ENCODE peak calls at places on chromosomes 11 and 22, in six cellular contexts. U is stomach, M is coronary artery, F is adrenal gland, T is mesenchymal stem cell, V is A549. D is an unnamed sample.

GRCh38 chr22:31126128-31126868 is 3.5 kb downstream of the INPP5J start:
- DNase-seq in F (no peak), M (no peak), U (no peak), T (no peak), V (no peak), D (no peak)

GRCh38 chr11:73308003-73308962 is at the start of gene ARHGEF17:
- DNase-seq in F (no peak), T (peak; percentile 91), U (peak; percentile 73), V (peak; percentile 83), M (peak; percentile 94), D (peak; percentile 29)

GRCh38 chr11:843818-844692 is 1.4 kb downstream of the TSPAN4 start:
- DNase-seq in F (peak; percentile 94), M (peak; percentile 97), V (peak; percentile 96), T (peak; percentile 93), U (peak; percentile 68), D (no peak)

GRCh38 chr11:77223797-77224196 is 77.7 kb downstream of the GDPD4 start:
- DNase-seq in M (no peak), F (no peak), V (no peak), U (peak; percentile 72), T (no peak), D (no peak)

GRCh38 chr11:64233913-64234839 is at the start of gene VEGFB:
- DNase-seq in U (peak; percentile 81), F (no peak), V (peak; percentile 53), T (peak; percentile 58), M (no peak), D (peak; percentile 74)

GRCh38 chr22:36409911-36410756 is 22.4 kb upstream of the MYH9 start:
- DNase-seq in U (peak; percentile 98), V (no peak), T (peak; percentile 68), M (no peak), F (peak; percentile 97), D (peak; percentile 73)

GRCh38 chr11:8261316-8261715 is 2.4 kb downstream of the LMO1 start:
- DNase-seq in T (no peak), M (peak; percentile 65), V (no peak), U (peak; percentile 17), F (peak; percentile 43), D (no peak)

GRCh38 chr11:128308793-128309192 is 278.6 kb downstream of the ETS1 start:
- DNase-seq in F (no peak), M (no peak), T (no peak), U (no peak), V (no peak), D (no peak)

GRCh38 chr11:70108250-70108649 is 30.1 kb downstream of the ANO1 start:
- DNase-seq in T (peak; percentile 47), V (no peak), M (no peak), F (no peak), U (no peak), D (no peak)

GRCh38 chr11:18615628-18616392 is 16.2 kb downstream of the MISFA start:
- DNase-seq in T (no peak), F (no peak), V (no peak), M (no peak), U (no peak), D (peak; percentile 13)

GRCh38 chr11:96257972-96258951 is 84.7 kb downstream of the MAML2 start:
- DNase-seq in F (no peak), V (no peak), M (no peak), U (no peak), T (peak; percentile 62), D (peak; percentile 78)

GRCh38 chr22:49036513-49036912 is 791.2 kb downstream of the BRD1 start:
- DNase-seq in T (no peak), F (no peak), V (no peak), M (no peak), U (no peak), D (no peak)

GRCh38 chr11:48384670-48385069 is 18.4 kb upstream of the OR4C5 start:
- DNase-seq in M (no peak), T (no peak), F (no peak), V (peak; percentile 12), U (no peak), D (no peak)

GRCh38 chr22:32904044-32904443 is 102.5 kb downstream of the TIMP3 start:
- DNase-seq in F (peak; percentile 78), V (peak; percentile 29), U (no peak), M (no peak), T (peak; percentile 54), D (peak; percentile 21)

GRCh38 chr11:70159612-70160570 is 43.2 kb upstream of the FADD start:
- DNase-seq in M (peak; percentile 83), U (peak; percentile 87), F (no peak), V (peak; percentile 83), T (no peak), D (no peak)

GRCh38 chr22:50656122-50657070 is 16.2 kb upstream of the SHANK3 start:
- DNase-seq in T (peak; percentile 76), U (no peak), F (peak; percentile 74), V (peak; percentile 47), M (no peak), D (no peak)

GRCh38 chr11:128552783-128553661 is 34.3 kb downstream of the ETS1 start:
- DNase-seq in U (no peak), V (no peak), F (no peak), T (peak; percentile 91), M (no peak), D (peak; percentile 86)

GRCh38 chr11:64251986-64252837 is 882 bp downstream of the PLCB3 start:
- DNase-seq in V (no peak), M (no peak), T (peak; percentile 51), U (peak; percentile 78), F (no peak), D (no peak)

GRCh38 chr22:28025866-28026575 is 107.0 kb upstream of the PITPNB start:
- DNase-seq in F (peak; percentile 46), M (no peak), U (peak; percentile 10), V (no peak), T (no peak), D (no peak)

GRCh38 chr11:125956371-125956770 is 10.5 kb downstream of the VSIG10L2 start:
- DNase-seq in F (no peak), U (no peak), T (peak; percentile 8), M (peak; percentile 80), V (no peak), D (no peak)

GRCh38 chr22:29580200-29580810 is 608 bp downstream of the NIPSNAP1 start:
- DNase-seq in T (peak; percentile 10), M (no peak), F (no peak), V (no peak), U (no peak), D (no peak)

GRCh38 chr11:77019976-77020591 is 14.1 kb upstream of the B3GNT6 start:
- DNase-seq in M (no peak), F (no peak), V (peak; percentile 89), T (peak; percentile 50), U (no peak), D (no peak)

GRCh38 chr11:26344647-26345046 is 12.7 kb downstream of the ANO3 start:
- DNase-seq in V (no peak), T (peak; percentile 7), M (no peak), U (no peak), F (no peak), D (no peak)

GRCh38 chr22:40231618-40232313 is 54.0 kb downstream of the TNRC6B start:
- DNase-seq in U (no peak), M (no peak), V (no peak), F (no peak), T (no peak), D (no peak)

DNA sequence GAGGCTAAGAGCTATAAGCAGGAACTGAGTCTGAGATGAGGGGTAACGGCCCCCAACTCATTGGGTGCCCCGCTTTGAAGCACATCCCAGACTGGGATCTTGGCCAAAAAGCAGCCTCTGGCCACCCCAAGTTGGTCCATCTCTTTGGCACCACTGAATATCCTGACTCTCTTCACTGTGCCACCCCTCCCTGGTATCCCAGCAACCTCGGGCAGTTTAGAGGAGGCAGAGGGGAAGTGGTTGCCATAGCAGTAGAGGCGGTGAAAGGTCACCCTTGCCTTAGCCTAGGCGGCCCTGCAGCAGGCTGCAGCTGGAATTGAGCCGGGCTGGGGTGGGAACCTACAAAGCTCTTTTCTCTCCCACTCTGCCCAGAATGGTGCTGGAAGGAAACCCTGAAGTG is 1.1 kb downstream of the PELI3 start:
- DNase-seq in T (no peak), M (no peak), U (peak; percentile 35), V (no peak), F (peak; percentile 67), D (peak; percentile 60)
- H3K27ac ChIP-seq in T (no peak overlapping the region), M (no peak overlapping the region), U (no peak overlapping the region), V (no peak overlapping the region), F (no peak overlapping the region), D (peak overlapping the region; percentile 52)

GRCh38 chr11:130300567-130300966 is 14.2 kb downstream of the ZBTB44 start:
- DNase-seq in V (no peak), T (no peak), U (no peak), M (no peak), F (no peak), D (no peak)

GRCh38 chr11:130301002-130301401 is 13.7 kb downstream of the ZBTB44 start:
- DNase-seq in F (no peak), V (no peak), U (no peak), T (no peak), M (no peak), D (no peak)

GRCh38 chr11:130295657-130296056 is 19.1 kb downstream of the ZBTB44 start:
- DNase-seq in M (no peak), T (no peak), U (no peak), F (no peak), V (no peak), D (no peak)

GRCh38 chr11:130299978-130300377 is 14.7 kb downstream of the ZBTB44 start:
- DNase-seq in U (no peak), T (no peak), F (no peak), M (no peak), V (no peak), D (no peak)
- H3K27ac ChIP-seq in U (no peak overlapping the region), T (no peak overlapping the region), F (no peak overlapping the region), M (no peak overlapping the region), V (no peak overlapping the region), D (no peak overlapping the region)

DNA sequence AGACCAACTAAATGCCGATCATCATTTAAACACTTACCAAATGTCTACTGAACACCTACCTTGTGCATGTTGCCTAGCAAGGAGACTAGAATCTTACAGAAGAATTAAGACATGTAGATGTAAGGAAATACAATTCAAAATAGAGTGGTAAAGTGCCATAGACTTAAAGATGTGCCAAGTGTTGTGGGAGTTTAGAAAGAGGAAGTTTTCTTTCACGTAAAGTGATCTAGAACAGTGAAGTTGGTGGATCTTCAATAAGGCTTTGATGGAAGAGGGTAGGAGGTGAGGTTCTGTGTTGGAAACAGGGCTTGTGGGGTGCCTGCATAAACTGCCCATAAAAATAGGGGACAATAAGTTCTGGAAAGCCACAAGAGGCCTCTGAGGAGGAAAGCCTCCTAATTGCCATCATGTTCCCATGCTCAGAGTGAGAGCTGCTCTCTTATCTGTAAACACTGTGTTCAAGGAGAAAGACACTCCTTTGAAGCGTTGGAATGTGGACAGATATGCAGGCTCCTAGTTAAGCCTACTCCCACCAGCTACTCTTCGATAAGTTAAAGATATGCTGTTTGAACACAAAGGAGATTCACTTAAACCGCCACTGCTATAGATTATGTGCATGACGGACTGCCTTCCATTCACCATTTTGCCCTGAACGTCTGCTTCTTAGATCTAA is 66.7 kb downstream of the HSD17B12 start:
- DNase-seq in V (no peak), M (no peak), F (no peak), U (no peak), T (no peak), D (no peak)
- H3K27ac ChIP-seq in V (no peak overlapping the region), M (no peak overlapping the region), F (no peak overlapping the region), U (no peak overlapping the region), T (no peak overlapping the region), D (no peak overlapping the region)

DNA sequence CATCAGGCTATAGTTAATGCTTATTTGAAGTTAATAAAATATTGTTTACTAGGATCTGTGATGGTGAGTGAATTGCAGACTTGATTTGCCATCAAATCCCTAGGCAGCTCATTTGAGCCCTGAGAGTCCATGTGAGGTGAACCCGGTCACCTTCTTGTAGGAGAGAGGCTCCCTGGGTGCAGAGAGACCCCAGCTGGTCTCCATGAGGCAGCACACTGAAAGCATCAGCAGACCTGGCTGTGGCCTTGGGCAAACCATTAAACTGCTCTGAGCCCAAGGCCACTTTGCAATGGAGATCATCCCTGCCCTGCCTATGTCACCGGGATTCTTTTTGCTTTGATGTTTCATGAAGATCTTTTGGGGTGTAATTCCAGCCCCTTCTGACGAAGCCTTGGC is 125.2 kb downstream of the MICAL2 start:
- DNase-seq in V (peak; percentile 38), T (peak; percentile 33), U (no peak), M (no peak), F (no peak), D (no peak)
- H3K27ac ChIP-seq in V (peak overlapping the region; percentile 81), T (peak overlapping the region; percentile 90), U (peak overlapping the region; percentile 79), M (peak overlapping the region; percentile 83), F (no peak overlapping the region), D (no peak overlapping the region)

D was measured in CD4-positive, CD25-positive, alpha-beta regulatory T cell.